ENCODE peak calls at places on chromosomes 11 and 22, in four cellular contexts. H, M, G and O are unnamed samples.

GRCh38 chr11:96151501-96151900 is 191.5 kb downstream of the MAML2 start:
- DNase-seq in H (no peak), M (no peak), G (no peak), O (no peak)

GRCh38 chr22:49959782-49960158 is 802 bp upstream of the PIM3 start:
- DNase-seq in H (peak; percentile 59), M (peak; percentile 81), G (no peak), O (peak; percentile 72)

GRCh38 chr11:57387284-57388030 is 3.0 kb downstream of the PRG2 start:
- DNase-seq in H (peak; percentile 47), M (no peak), G (no peak), O (no peak)

GRCh38 chr11:86510674-86511073 is 136.0 kb downstream of the CCDC81 start:
- DNase-seq in H (no peak), M (no peak), G (no peak), O (no peak)

GRCh38 chr11:19187101-19187500 is 14.7 kb downstream of the CSRP3 start:
- DNase-seq in H (no peak), M (no peak), G (no peak), O (no peak)

GRCh38 chr11:7020183-7020917 is at the start of the genes NLRP14 and ZNF214:
- DNase-seq in H (peak; percentile 91), M (peak; percentile 96), G (peak; percentile 94), O (peak; percentile 96)

GRCh38 chr22:36544107-36544620 is 15.2 kb upstream of the EIF3D start:
- DNase-seq in H (no peak), M (no peak), G (no peak), O (no peak)

GRCh38 chr11:69541501-69542313 is 60.2 kb downstream of the LINC01488 start:
- DNase-seq in H (no peak), M (peak; percentile 47), G (peak; percentile 56), O (peak; percentile 41)

GRCh38 chr22:39316440-39317083 is 2.9 kb downstream of the RPL3 start:
- DNase-seq in H (peak; percentile 62), M (peak; percentile 89), G (peak; percentile 74), O (peak; percentile 87)

GRCh38 chr11:99418927-99419707 is 398.4 kb downstream of the CNTN5 start:
- DNase-seq in H (no peak), M (no peak), G (no peak), O (no peak)

GRCh38 chr22:25404556-25404922 is 159.9 kb upstream of the GRK3 start:
- DNase-seq in H (peak; percentile 48), M (peak; percentile 61), G (no peak), O (no peak)

GRCh38 chr11:61976813-61977475 is 9.5 kb upstream of the FTH1 start:
- DNase-seq in H (no peak), M (peak; percentile 45), G (no peak), O (no peak)

GRCh38 chr22:25573822-25574221 is 9.3 kb downstream of the GRK3 start:
- DNase-seq in H (no peak), M (no peak), G (no peak), O (no peak)

GRCh38 chr11:45922425-45923082 is at the start of gene LARGE2:
- DNase-seq in H (no peak), M (no peak), G (peak; percentile 85), O (peak; percentile 88)

GRCh38 chr22:46969961-46970360 is 207.5 kb downstream of the TBC1D22A start:
- DNase-seq in H (no peak), M (peak; percentile 45), G (no peak), O (no peak)

GRCh38 chr11:17765381-17766359 is 31.1 kb downstream of the KCNC1 start:
- DNase-seq in H (no peak), M (no peak), G (peak; percentile 32), O (no peak)

GRCh38 chr11:101567086-101567485 is 16.7 kb downstream of the TRPC6 start:
- DNase-seq in H (no peak), M (no peak), G (no peak), O (no peak)

GRCh38 chr22:19607198-19608113 is 83.2 kb upstream of the CLDN5 start:
- DNase-seq in H (no peak), M (no peak), G (no peak), O (peak; percentile 31)

GRCh38 chr22:40183029-40183581 is 5.4 kb downstream of the TNRC6B start:
- DNase-seq in H (no peak), M (peak; percentile 78), G (no peak), O (no peak)

GRCh38 chr22:29207562-29208501 is 2.1 kb downstream of the EMID1 start:
- DNase-seq in H (no peak), M (no peak), G (no peak), O (no peak)
- H3K27ac ChIP-seq in H (no peak overlapping the region), M (no peak overlapping the region), G (no peak overlapping the region), O (no peak overlapping the region)

GRCh38 chr11:118618115-118618990 is 10.9 kb downstream of the PHLDB1 start:
- DNase-seq in H (peak; percentile 70), M (peak; percentile 90), G (peak; percentile 69), O (no peak)

GRCh38 chr11:118612378-118612777 is 5.0 kb downstream of the PHLDB1 start:
- DNase-seq in H (peak; percentile 64), M (peak; percentile 66), G (no peak), O (no peak)

GRCh38 chr11:118614511-118614910 is 7.1 kb downstream of the PHLDB1 start:
- DNase-seq in H (no peak), M (no peak), G (peak; percentile 18), O (no peak)

GRCh38 chr11:118615996-118616395 is 8.6 kb downstream of the PHLDB1 start:
- DNase-seq in H (no peak), M (no peak), G (peak; percentile 20), O (peak; percentile 10)

GRCh38 chr11:118615282-118615979 is 8.0 kb downstream of the PHLDB1 start:
- DNase-seq in H (no peak), M (no peak), G (peak; percentile 41), O (no peak)
- H3K4me1 ChIP-seq in H (peaks cover 78% of the 10 kb centered on the region), M (peaks cover 47% of the 10 kb centered on the region), G (peaks cover 73% of the 10 kb centered on the region), O (peaks cover 61% of the 10 kb centered on the region)

DNA sequence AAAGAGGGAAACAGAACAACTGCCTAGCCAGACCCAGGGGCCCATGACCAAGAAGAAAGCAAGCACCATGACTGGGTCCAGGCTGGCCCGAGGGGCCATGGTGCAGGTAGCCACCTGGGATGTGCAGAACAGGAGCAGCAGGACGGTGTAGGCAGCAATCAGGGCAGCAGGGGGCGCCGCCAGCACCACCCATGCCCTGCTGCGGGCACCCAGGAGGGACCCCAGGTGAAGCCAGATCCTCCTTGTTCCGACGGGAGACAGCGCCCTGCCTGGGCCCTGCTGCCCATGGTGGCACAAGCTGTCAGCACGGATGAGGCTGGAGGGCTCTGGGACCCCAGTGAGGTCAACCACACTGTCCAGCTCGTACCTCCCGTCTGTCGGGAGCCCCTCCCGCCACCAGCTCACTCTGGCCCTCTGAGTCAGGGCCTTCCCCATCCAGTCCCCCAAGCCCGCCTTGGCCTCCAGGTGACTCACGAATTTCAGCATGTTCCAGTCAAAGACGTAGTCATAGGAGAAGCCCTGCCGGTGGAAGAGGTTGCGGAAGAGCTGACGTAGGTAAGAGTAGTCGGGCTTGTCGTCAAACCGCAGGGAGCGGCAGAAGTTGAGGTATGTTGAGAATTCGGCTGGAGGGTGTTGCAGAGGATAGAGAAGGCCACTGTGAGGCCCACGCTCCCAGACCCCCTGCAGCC is 18.8 kb downstream of the CSNK1E start:
- DNase-seq in H (no peak), M (no peak), G (no peak), O (no peak)
- TF ChIP-seq CTCF in H (no peak), M (peak; percentile 28), G (peak; percentile 51), O (no peak)

DNA sequence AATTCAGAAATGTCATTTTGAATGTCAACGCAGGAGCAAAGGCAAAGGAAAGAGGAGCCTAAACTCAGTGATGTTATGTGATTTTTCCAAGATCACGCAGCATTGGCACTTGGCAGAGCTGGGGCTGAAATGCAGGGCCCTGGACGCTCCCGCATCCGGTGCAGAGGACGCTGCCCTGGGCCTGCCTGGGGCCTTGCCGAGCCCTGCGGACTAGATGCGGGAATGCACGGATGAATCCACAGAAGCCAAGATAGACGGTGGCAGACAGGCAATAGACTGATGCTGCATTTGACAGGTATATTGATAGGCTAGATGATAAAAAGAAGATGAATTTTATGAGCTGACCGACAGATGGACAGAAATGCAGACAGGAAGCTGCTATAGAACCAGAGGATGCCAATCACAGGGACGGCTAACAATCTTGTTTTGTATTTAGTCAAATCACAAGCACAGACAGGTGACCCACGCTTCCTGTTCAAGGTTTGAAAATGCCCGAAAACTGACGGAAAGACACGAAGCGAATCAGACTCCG is 694 bp upstream of the MARK2 start:
- DNase-seq in H (peak; percentile 37), M (no peak), G (no peak), O (peak; percentile 24)
- H3K27ac ChIP-seq in H (peak overlapping the region; percentile 82), M (peak overlapping the region; percentile 92), G (peak overlapping the region; percentile 84), O (peak overlapping the region; percentile 72)

GRCh38 chr11:126340960-126341709 is 14.4 kb upstream of the ST3GAL4 start:
- DNase-seq in H (no peak), M (no peak), G (no peak), O (no peak)

GRCh38 chr11:126339866-126340434 is 15.5 kb upstream of the ST3GAL4 start:
- DNase-seq in H (peak; percentile 79), M (peak; percentile 88), G (peak; percentile 86), O (peak; percentile 41)

GRCh38 chr11:126339073-126339865 is 16.2 kb upstream of the ST3GAL4 start:
- DNase-seq in H (no peak), M (peak; percentile 50), G (no peak), O (no peak)

GRCh38 chr11:126343051-126343450 is 12.4 kb upstream of the ST3GAL4 start:
- DNase-seq in H (no peak), M (no peak), G (no peak), O (no peak)

DNA sequence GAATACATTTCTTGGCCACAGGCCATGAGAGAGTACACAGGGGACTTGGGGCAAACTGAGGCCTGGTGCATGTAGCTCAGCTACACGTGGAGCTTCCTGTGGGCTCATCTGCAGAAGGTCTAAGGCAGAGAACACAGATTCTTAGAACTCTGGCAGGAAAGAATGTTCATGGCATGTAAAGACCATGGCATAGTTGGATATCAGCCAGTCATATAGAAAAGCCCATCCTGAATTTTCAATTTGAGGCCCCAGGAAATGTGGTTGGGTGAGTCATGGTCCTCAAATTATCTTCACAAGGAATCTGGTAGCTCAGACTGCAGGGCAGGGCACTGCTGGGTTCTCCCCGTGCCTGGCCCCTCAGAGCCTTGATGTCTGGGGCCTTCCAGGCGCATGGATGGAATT is 13.7 kb upstream of the ST3GAL4 start:
- DNase-seq in H (no peak), M (no peak), G (no peak), O (no peak)
- H3K4me1 ChIP-seq in H (peaks cover 73% of the 10 kb centered on the region), M (peaks cover 17% of the 10 kb centered on the region), G (peaks cover 34% of the 10 kb centered on the region), O (peaks cover 32% of the 10 kb centered on the region)

DNA sequence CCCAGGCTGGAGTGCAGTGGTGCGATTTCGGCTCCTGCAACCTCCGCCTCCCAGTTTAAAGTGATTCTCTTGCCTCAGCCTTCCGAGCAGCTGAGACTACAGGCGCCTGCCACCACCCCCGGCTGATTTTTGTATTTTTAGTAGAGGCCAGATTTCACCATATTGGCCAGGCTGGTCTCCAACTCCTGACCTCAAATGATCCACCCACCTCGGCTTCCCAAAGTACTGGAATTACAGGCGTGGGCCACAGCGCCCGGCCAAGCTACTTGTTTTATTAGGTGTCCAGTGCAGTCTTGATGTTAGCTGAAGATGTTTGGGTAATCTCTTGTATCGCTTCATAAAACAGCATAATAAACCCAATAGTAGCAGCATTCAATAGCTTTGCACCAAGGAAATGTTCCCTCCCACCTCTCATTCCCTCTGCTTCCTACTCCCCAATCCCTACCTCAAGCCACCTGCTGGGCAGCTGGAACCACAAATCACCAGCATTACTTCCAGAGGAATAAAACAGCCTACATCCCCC is 11.1 kb upstream of the GRIK4 start:
- DNase-seq in H (no peak), M (no peak), G (no peak), O (peak; percentile 9)
- TF ChIP-seq CTCF in H (no peak), M (no peak), G (no peak), O (no peak)